ENCODE peak calls at places on chromosome 6, in nine cellular contexts. R, H, A, N, X, P, U, W and I are unnamed samples.

GRCh38 chr6:107421696-107422256 is 37.6 kb downstream of the PDSS2 start:
- DNase-seq in P (no peak), N (no peak), U (no peak), A (no peak), H (no peak), R (no peak), X (no peak), W (no peak), I (no peak)

GRCh38 chr6:23633986-23634385 is 492.0 kb upstream of the NRSN1 start:
- DNase-seq in N (no peak), W (no peak), A (no peak), U (peak), X (peak), R (no peak), P (no peak), H (no peak), I (no peak)

GRCh38 chr6:149484733-149485700 is at the start of gene ZC3H12D:
- DNase-seq in P (peak), W (no peak), X (no peak), N (peak), H (no peak), U (no peak), R (no peak), A (peak), I (peak)

GRCh38 chr6:4582506-4582905 is 193.7 kb upstream of the CDYL start:
- DNase-seq in A (no peak), W (no peak), H (no peak), U (no peak), R (peak), X (no peak), N (no peak), P (peak), I (no peak)

GRCh38 chr6:11241793-11242201 is 9.3 kb upstream of the NEDD9 start:
- DNase-seq in H (no peak), N (peak), W (peak), X (no peak), A (no peak), U (peak), R (no peak), P (no peak), I (no peak)

GRCh38 chr6:25942561-25943147 is 12.2 kb upstream of the SLC17A2 start:
- DNase-seq in R (peak), X (peak), W (no peak), H (no peak), A (no peak), U (peak), N (no peak), P (peak), I (no peak)

GRCh38 chr6:44485601-44486000 is 98.1 kb downstream of the CDC5L start:
- DNase-seq in W (no peak), N (no peak), A (no peak), P (no peak), R (no peak), H (no peak), U (no peak), X (no peak), I (no peak)

GRCh38 chr6:100296810-100297544 is 167.7 kb downstream of the SIM1 start:
- DNase-seq in A (no peak), N (no peak), X (no peak), P (peak), R (peak), H (peak), U (no peak), W (no peak), I (no peak)

GRCh38 chr6:79671605-79672266 is 40.6 kb downstream of the SH3BGRL2 start:
- DNase-seq in U (no peak), H (peak), P (peak), X (no peak), N (peak), R (peak), A (peak), W (peak), I (no peak)